ENCODE peak calls at places on chromosomes 1 and 21, in ten cellular contexts. C is NCI-H1105 treated with DMSO at 0.1 percent for 48 hours; P is glomerular endothelial cell; T is caudate nucleus; Z is glutamatergic neuron; V is progenitor cell of endocrine pancreas; Y is effector CD8-positive, alpha-beta T cell; E is CD4-positive, alpha-beta memory T cell; Q is adrenal gland; J is OCI-M1. I is an unnamed sample.

GRCh38 chr1:67830226-67830625 is 3.0 kb downstream of the GNG12 start:
- DNase-seq in C (no peak), P (no peak), T (no peak), Z (no peak), V (no peak), Y (no peak), E (no peak), Q (no peak), J (no peak), I (no peak)

GRCh38 chr1:10599194-10599861 is 124.6 kb downstream of the PEX14 start:
- DNase-seq in C (no peak), P (no peak), T (no peak), Z (no peak), V (no peak), Y (no peak), E (no peak), Q (no peak), J (no peak), I (no peak)

GRCh38 chr1:15849775-15850449 is 2.4 kb downstream of the SPEN start:
- DNase-seq in C (peak; percentile 86), P (no peak), T (peak; percentile 77), Z (peak; percentile 78), V (peak; percentile 38), Y (no peak), E (peak; percentile 30), Q (peak; percentile 61), J (peak; percentile 90), I (no peak)

GRCh38 chr1:51189421-51190073 is 46.5 kb upstream of the RNF11 start:
- DNase-seq in C (peak; percentile 83), P (peak; percentile 23), T (no peak), Z (no peak), V (peak; percentile 13), Y (no peak), E (peak; percentile 52), Q (peak; percentile 55), J (peak; percentile 74), I (no peak)

GRCh38 chr1:232445361-232446106 is 184.4 kb downstream of the SIPA1L2 start:
- DNase-seq in C (no peak), P (no peak), T (no peak), Z (no peak), V (no peak), Y (no peak), E (no peak), Q (no peak), J (no peak), I (no peak)

GRCh38 chr1:97158704-97159103 is 437.1 kb downstream of the PTBP2 start:
- DNase-seq in C (no peak), P (no peak), T (no peak), Z (no peak), V (no peak), Y (no peak), E (no peak), Q (no peak), J (no peak), I (no peak)

GRCh38 chr1:62687421-62687902 is 724 bp downstream of the DOCK7 start:
- DNase-seq in C (peak; percentile 50), P (no peak), T (peak; percentile 23), Z (peak; percentile 72), V (no peak), Y (no peak), E (peak; percentile 30), Q (peak; percentile 26), J (peak; percentile 52), I (no peak)

GRCh38 chr1:57576750-57577149 is 152.9 kb upstream of the DAB1 start:
- DNase-seq in C (no peak), P (no peak), T (no peak), Z (no peak), V (no peak), Y (no peak), E (no peak), Q (no peak), J (no peak), I (no peak)

GRCh38 chr1:231420299-231420958 is 1.7 kb downstream of the EGLN1 start:
- DNase-seq in C (peak; percentile 20), P (no peak), T (no peak), Z (no peak), V (no peak), Y (no peak), E (no peak), Q (no peak), J (peak; percentile 65), I (no peak)

GRCh38 chr1:96130432-96130831 is 591.2 kb upstream of the PTBP2 start:
- DNase-seq in C (peak; percentile 84), P (no peak), T (no peak), Z (no peak), V (no peak), Y (no peak), E (no peak), Q (no peak), J (no peak), I (no peak)

GRCh38 chr21:42691901-42692559 is 38.6 kb downstream of the PDE9A start:
- DNase-seq in C (no peak), P (no peak), T (no peak), Z (no peak), V (no peak), Y (no peak), E (no peak), Q (no peak), J (no peak), I (no peak)

GRCh38 chr1:56034222-56034621 is 545.1 kb downstream of the PLPP3 start:
- DNase-seq in C (no peak), P (no peak), T (no peak), Z (no peak), V (no peak), Y (no peak), E (no peak), Q (no peak), J (no peak), I (no peak)

GRCh38 chr1:186682721-186683120 is 2.5 kb upstream of the PTGS2 start:
- DNase-seq in C (no peak), P (no peak), T (no peak), Z (no peak), V (no peak), Y (no peak), E (no peak), Q (no peak), J (peak; percentile 73), I (no peak)

GRCh38 chr1:202964755-202965440 is 2.2 kb downstream of the CYB5R1 start:
- DNase-seq in C (peak; percentile 98), P (no peak), T (no peak), Z (no peak), V (no peak), Y (no peak), E (no peak), Q (peak; percentile 77), J (no peak), I (no peak)

GRCh38 chr21:41648591-41649031 is 118.2 kb downstream of the RIPK4 start:
- DNase-seq in C (no peak), P (no peak), T (no peak), Z (no peak), V (no peak), Y (no peak), E (no peak), Q (no peak), J (peak; percentile 30), I (no peak)

GRCh38 chr1:33971018-33971710 is 107.3 kb downstream of the HMGB4 start:
- DNase-seq in C (no peak), P (no peak), T (no peak), Z (no peak), V (no peak), Y (no peak), E (no peak), Q (peak; percentile 22), J (no peak), I (no peak)

GRCh38 chr1:9174243-9174642 is 45.3 kb upstream of the GPR157 start:
- DNase-seq in C (no peak), P (no peak), T (no peak), Z (no peak), V (no peak), Y (no peak), E (no peak), Q (no peak), J (no peak), I (no peak)

GRCh38 chr21:28540514-28540913 is 452.2 kb downstream of the LTN1 start:
- DNase-seq in C (no peak), P (no peak), T (no peak), Z (no peak), V (no peak), Y (no peak), E (no peak), Q (no peak), J (peak; percentile 22), I (no peak)

GRCh38 chr21:38853421-38853919 is 47.7 kb downstream of the ETS2 start:
- DNase-seq in C (no peak), P (peak; percentile 79), T (no peak), Z (no peak), V (no peak), Y (no peak), E (no peak), Q (peak; percentile 43), J (no peak), I (peak; percentile 99)

GRCh38 chr1:41607810-41608209 is 123.3 kb upstream of the EDN2 start:
- DNase-seq in C (no peak), P (no peak), T (no peak), Z (no peak), V (no peak), Y (no peak), E (no peak), Q (no peak), J (no peak), I (no peak)

GRCh38 chr1:31782766-31783410 is 18.7 kb upstream of the ADGRB2 start:
- DNase-seq in C (no peak), P (no peak), T (no peak), Z (peak; percentile 8), V (no peak), Y (no peak), E (no peak), Q (no peak), J (no peak), I (no peak)

GRCh38 chr1:81874461-81874860 is 73.7 kb downstream of the ADGRL2 start:
- DNase-seq in C (no peak), P (no peak), T (no peak), Z (no peak), V (no peak), Y (no peak), E (no peak), Q (no peak), J (no peak), I (no peak)

GRCh38 chr1:55064071-55064581 is 24.8 kb downstream of the PCSK9 start:
- DNase-seq in C (peak; percentile 64), P (no peak), T (no peak), Z (no peak), V (no peak), Y (no peak), E (no peak), Q (no peak), J (no peak), I (no peak)

GRCh38 chr1:6471969-6472368 is 6.0 kb upstream of the TNFRSF25 start:
- DNase-seq in C (no peak), P (no peak), T (no peak), Z (no peak), V (no peak), Y (no peak), E (no peak), Q (no peak), J (no peak), I (no peak)

GRCh38 chr1:227424159-227424680 is 105.9 kb upstream of the CDC42BPA start:
- DNase-seq in C (no peak), P (no peak), T (no peak), Z (no peak), V (no peak), Y (no peak), E (no peak), Q (no peak), J (no peak), I (no peak)

GRCh38 chr1:221937155-221937953 is 195.5 kb upstream of the DUSP10 start:
- DNase-seq in C (no peak), P (no peak), T (no peak), Z (no peak), V (no peak), Y (no peak), E (no peak), Q (no peak), J (no peak), I (no peak)

GRCh38 chr21:19565587-19565986 is 1162.0 kb upstream of the TMPRSS15 start:
- DNase-seq in C (no peak), P (no peak), T (no peak), Z (no peak), V (no peak), Y (no peak), E (no peak), Q (no peak), J (peak; percentile 37), I (no peak)

GRCh38 chr1:234965128-234965527 is 163.5 kb downstream of the TOMM20 start:
- DNase-seq in C (no peak), P (no peak), T (no peak), Z (no peak), V (no peak), Y (no peak), E (no peak), Q (no peak), J (peak; percentile 81), I (no peak)